ENCODE peak calls at places on chromosomes 16 and 17, in nine cellular contexts. Z, G, Y, U, M, T, E, W and Q are unnamed samples.

GRCh38 chr16:72295914-72296313 is 124.0 kb upstream of the PMFBP1 start:
- DNase-seq in Z (no peak), G (no peak), Y (peak; percentile 17), U (no peak), M (no peak), T (no peak), E (no peak), W (no peak), Q (no peak)

GRCh38 chr16:89955001-89955685 is 6.6 kb downstream of the DEF8 start:
- DNase-seq in Z (no peak), G (no peak), Y (no peak), U (no peak), M (no peak), T (no peak), E (no peak), W (no peak), Q (no peak)

GRCh38 chr17:17044846-17045561 is 2.7 kb downstream of the MPRIP start:
- DNase-seq in Z (no peak), G (peak; percentile 61), Y (peak; percentile 27), U (no peak), M (no peak), T (peak; percentile 61), E (peak; percentile 48), W (peak; percentile 54), Q (no peak)

GRCh38 chr17:6498798-6499540 is 54.7 kb downstream of the PIMREG start:
- DNase-seq in Z (no peak), G (no peak), Y (no peak), U (no peak), M (no peak), T (no peak), E (no peak), W (no peak), Q (no peak)

GRCh38 chr17:82242977-82243647 is 14.3 kb downstream of the SLC16A3 start:
- DNase-seq in Z (peak; percentile 87), G (no peak), Y (peak; percentile 67), U (peak; percentile 93), M (peak; percentile 90), T (peak; percentile 68), E (peak; percentile 64), W (no peak), Q (peak; percentile 63)

GRCh38 chr17:70037498-70037897 is 37.5 kb upstream of the KCNJ16 start:
- DNase-seq in Z (no peak), G (no peak), Y (no peak), U (no peak), M (no peak), T (no peak), E (no peak), W (no peak), Q (no peak)

GRCh38 chr17:39938140-39938869 is 10.8 kb downstream of the LRRC3C start:
- DNase-seq in Z (peak; percentile 9), G (no peak), Y (no peak), U (no peak), M (no peak), T (no peak), E (no peak), W (no peak), Q (no peak)

GRCh38 chr16:75138636-75139035 is 9.7 kb upstream of the ZFP1 start:
- DNase-seq in Z (no peak), G (peak; percentile 53), Y (no peak), U (no peak), M (no peak), T (no peak), E (no peak), W (no peak), Q (no peak)

GRCh38 chr16:1911467-1912214 is 6.6 kb downstream of the HS3ST6 start:
- DNase-seq in Z (no peak), G (peak; percentile 26), Y (no peak), U (no peak), M (no peak), T (no peak), E (no peak), W (no peak), Q (no peak)

GRCh38 chr16:66886346-66886745 is 6.0 kb downstream of the PDP2 start:
- DNase-seq in Z (no peak), G (no peak), Y (no peak), U (no peak), M (no peak), T (peak; percentile 42), E (no peak), W (no peak), Q (peak; percentile 24)

GRCh38 chr17:6555331-6556120 is 829 bp downstream of the PITPNM3 start:
- DNase-seq in Z (no peak), G (peak; percentile 66), Y (peak; percentile 73), U (peak; percentile 38), M (no peak), T (no peak), E (peak; percentile 76), W (no peak), Q (no peak)

GRCh38 chr16:84406006-84406963 is 37.9 kb downstream of the ATP2C2 start:
- DNase-seq in Z (no peak), G (no peak), Y (no peak), U (no peak), M (no peak), T (no peak), E (no peak), W (no peak), Q (no peak)

GRCh38 chr16:87635541-87636049 is 33.3 kb downstream of the JPH3 start:
- DNase-seq in Z (no peak), G (peak; percentile 66), Y (peak; percentile 21), U (peak; percentile 60), M (peak; percentile 57), T (peak; percentile 5), E (peak; percentile 35), W (no peak), Q (no peak)

GRCh38 chr17:27905524-27906237 is 12.5 kb upstream of the LYRM9 start:
- DNase-seq in Z (no peak), G (no peak), Y (no peak), U (no peak), M (no peak), T (no peak), E (no peak), W (no peak), Q (no peak)

GRCh38 chr17:77453613-77454559 is 313.1 kb downstream of the SEC14L1 start:
- DNase-seq in Z (no peak), G (no peak), Y (peak; percentile 78), U (peak; percentile 68), M (no peak), T (no peak), E (peak; percentile 77), W (no peak), Q (no peak)

GRCh38 chr17:18027280-18027679 is 11.7 kb downstream of the ATPAF2 start:
- DNase-seq in Z (no peak), G (no peak), Y (no peak), U (peak; percentile 28), M (no peak), T (no peak), E (no peak), W (no peak), Q (no peak)

GRCh38 chr17:31510273-31511175 is 119.0 kb downstream of the RAB11FIP4 start:
- DNase-seq in Z (no peak), G (no peak), Y (no peak), U (peak; percentile 61), M (no peak), T (peak; percentile 4), E (no peak), W (no peak), Q (no peak)

GRCh38 chr17:51820766-51821165 is 337.7 kb downstream of the CA10 start:
- DNase-seq in Z (no peak), G (no peak), Y (no peak), U (no peak), M (no peak), T (no peak), E (no peak), W (no peak), Q (no peak)

GRCh38 chr17:60832206-60832605 is 154.6 kb downstream of the BCAS3 start:
- DNase-seq in Z (no peak), G (no peak), Y (no peak), U (no peak), M (no peak), T (no peak), E (no peak), W (no peak), Q (no peak)

GRCh38 chr16:54027126-54027922 is 259.3 kb downstream of the IRX3 start:
- DNase-seq in Z (no peak), G (no peak), Y (peak; percentile 88), U (no peak), M (no peak), T (peak; percentile 72), E (peak; percentile 54), W (peak; percentile 9), Q (peak; percentile 16)

GRCh38 chr17:81918762-81919545 is 978 bp upstream of the SIRT7 start:
- DNase-seq in Z (no peak), G (no peak), Y (no peak), U (no peak), M (no peak), T (no peak), E (no peak), W (no peak), Q (no peak)

GRCh38 chr16:69616082-69616481 is 50.3 kb downstream of the NFAT5 start:
- DNase-seq in Z (no peak), G (no peak), Y (no peak), U (no peak), M (no peak), T (no peak), E (no peak), W (no peak), Q (no peak)
- TF ChIP-seq CTCF in Z (no peak), G (no peak), Y (no peak), U (no peak), M (no peak), T (no peak), E (no peak), W (no peak), Q (no peak)

GRCh38 chr16:62478903-62479458 is 442.7 kb upstream of the CDH8 start:
- DNase-seq in Z (no peak), G (no peak), Y (no peak), U (no peak), M (no peak), T (no peak), E (no peak), W (no peak), Q (no peak)

GRCh38 chr16:62475573-62475972 is 439.3 kb upstream of the CDH8 start:
- DNase-seq in Z (no peak), G (no peak), Y (no peak), U (no peak), M (no peak), T (no peak), E (no peak), W (no peak), Q (no peak)

GRCh38 chr16:62477796-62478195 is 441.6 kb upstream of the CDH8 start:
- DNase-seq in Z (no peak), G (no peak), Y (no peak), U (no peak), M (no peak), T (no peak), E (no peak), W (no peak), Q (no peak)
- TF ChIP-seq CTCF in Z (no peak), G (no peak), Y (no peak), U (no peak), M (no peak), T (no peak), E (no peak), W (no peak), Q (no peak)

GRCh38 chr16:8374032-8374431 is 216.3 kb downstream of the TMEM114 start:
- DNase-seq in Z (no peak), G (no peak), Y (no peak), U (no peak), M (no peak), T (no peak), E (no peak), W (no peak), Q (no peak)
- TF ChIP-seq CTCF in Z (no peak), G (peak; percentile 62), Y (no peak), U (no peak), M (no peak), T (no peak), E (no peak), W (no peak), Q (no peak)

GRCh38 chr16:715448-716249 is 731 bp downstream of the METRN start:
- DNase-seq in Z (no peak), G (peak; percentile 49), Y (no peak), U (no peak), M (no peak), T (no peak), E (no peak), W (no peak), Q (no peak)
- TF ChIP-seq CTCF in Z (no peak), G (peak; percentile 44), Y (peak; percentile 16), U (peak; percentile 8), M (no peak), T (peak; percentile 60), E (peak; percentile 14), W (no peak), Q (no peak)